ENCODE peak calls at places on chromosome 10, in ten cellular contexts. R is tibial artery, K is heart left ventricle, Q is D721Med, G is OCI-LY7, P is Caco-2, F is fibroblast of lung, L is HFF-Myc, U is fibroblast of pulmonary artery, D is ovary. T is an unnamed sample.
A peak's percentile ranks its signal among the peaks of the same experiment; 100 is the strongest.

GRCh38 chr10:36475746-36476145 is 649.7 kb upstream of the ANKRD30A start:
- DNase-seq in K (no peak), L (no peak), F (no peak), U (no peak), P (no peak), D (no peak), Q (no peak), G (no peak), R (no peak), T (no peak)

GRCh38 chr10:101961591-101962498 is 94.1 kb downstream of the ARMH3 start:
- DNase-seq in K (peak; percentile 57), R (peak; percentile 76), F (peak; percentile 41), U (peak; percentile 65), D (no peak), G (no peak), Q (no peak), L (no peak), P (no peak), T (no peak)

GRCh38 chr10:31374146-31374696 is 55.2 kb downstream of the ZEB1 start:
- DNase-seq in F (peak; percentile 43), D (no peak), U (peak; percentile 26), R (no peak), Q (no peak), K (no peak), L (no peak), G (no peak), P (no peak), T (no peak)

GRCh38 chr10:50224330-50224952 is 26.9 kb downstream of the ASAH2 start:
- DNase-seq in Q (no peak), U (peak; percentile 70), L (peak; percentile 56), R (no peak), F (peak; percentile 55), P (peak; percentile 71), K (peak; percentile 6), G (peak; percentile 68), D (no peak), T (peak; percentile 52)

GRCh38 chr10:5620223-5620721 is 46.1 kb downstream of the ASB13 start:
- DNase-seq in G (no peak), R (peak; percentile 89), K (no peak), Q (no peak), P (no peak), L (no peak), U (no peak), D (peak; percentile 78), F (peak; percentile 14), T (no peak)

GRCh38 chr10:49324711-49325110 is 25.7 kb downstream of the C10orf71 start:
- DNase-seq in Q (no peak), R (no peak), P (peak; percentile 24), L (no peak), U (no peak), F (no peak), G (no peak), D (no peak), K (no peak), T (no peak)

GRCh38 chr10:31650010-31650409 is 278.6 kb downstream of the ARHGAP12 start:
- DNase-seq in L (peak; percentile 76), U (peak; percentile 91), P (no peak), F (peak; percentile 94), K (peak; percentile 87), D (peak; percentile 67), Q (no peak), G (no peak), R (peak; percentile 95), T (peak; percentile 18)

GRCh38 chr10:16795410-16796073 is 21.7 kb downstream of the RSU1 start:
- DNase-seq in G (no peak), P (no peak), F (no peak), Q (no peak), L (no peak), R (no peak), K (no peak), U (no peak), D (no peak), T (no peak)

GRCh38 chr10:110356628-110357245 is 52.0 kb upstream of the SMNDC1 start:
- DNase-seq in P (no peak), L (no peak), R (no peak), U (peak; percentile 76), G (peak; percentile 98), D (peak; percentile 32), Q (no peak), K (peak; percentile 55), F (peak; percentile 94), T (peak; percentile 61)

GRCh38 chr10:35887686-35888085 is 245.6 kb upstream of the FZD8 start:
- DNase-seq in U (no peak), D (no peak), F (no peak), G (no peak), R (no peak), Q (no peak), L (no peak), P (no peak), K (no peak), T (no peak)

GRCh38 chr10:114925675-114926204 is 12.3 kb upstream of the TRUB1 start:
- DNase-seq in F (peak; percentile 88), L (no peak), P (no peak), U (peak; percentile 44), K (no peak), D (no peak), R (no peak), Q (no peak), G (no peak), T (peak; percentile 19)

GRCh38 chr10:10911471-10911921 is 106.2 kb upstream of the CELF2 start:
- DNase-seq in D (peak; percentile 64), P (peak; percentile 55), K (peak; percentile 51), F (peak; percentile 97), L (peak; percentile 38), Q (no peak), R (peak; percentile 84), U (peak; percentile 94), G (no peak), T (peak; percentile 22)

GRCh38 chr10:86244995-86245394 is 121.6 kb downstream of the GRID1 start:
- DNase-seq in K (no peak), L (no peak), P (no peak), U (no peak), R (no peak), F (no peak), G (no peak), Q (no peak), D (no peak), T (no peak)

GRCh38 chr10:12766222-12766621 is 235.3 kb downstream of the CCDC3 start:
- DNase-seq in K (no peak), D (no peak), G (no peak), L (no peak), P (no peak), R (no peak), Q (no peak), U (no peak), F (no peak), T (no peak)

GRCh38 chr10:12510566-12510965 is 161.2 kb downstream of the CAMK1D start:
- DNase-seq in R (no peak), F (peak; percentile 73), P (no peak), G (no peak), L (no peak), U (no peak), Q (no peak), K (no peak), D (no peak), T (no peak)

GRCh38 chr10:92081641-92082040 is 158.1 kb downstream of the BTAF1 start:
- DNase-seq in R (no peak), K (no peak), P (no peak), F (no peak), Q (no peak), G (no peak), D (no peak), L (no peak), U (no peak), T (no peak)

GRCh38 chr10:106515206-106515790 is 649.2 kb downstream of the SORCS1 start:
- DNase-seq in G (no peak), L (no peak), P (no peak), F (peak; percentile 43), U (no peak), K (no peak), D (no peak), R (no peak), Q (no peak), T (no peak)

GRCh38 chr10:48291190-48291589 is 15.3 kb upstream of the MAPK8 start:
- DNase-seq in P (no peak), U (no peak), R (no peak), F (no peak), K (no peak), G (no peak), D (no peak), Q (no peak), L (no peak), T (peak; percentile 25)

GRCh38 chr10:88979153-88979562 is 11.4 kb upstream of the FAS start:
- DNase-seq in D (peak; percentile 56), U (peak; percentile 84), K (no peak), G (no peak), P (no peak), F (peak; percentile 98), L (no peak), Q (no peak), R (peak; percentile 80), T (no peak)

DNA sequence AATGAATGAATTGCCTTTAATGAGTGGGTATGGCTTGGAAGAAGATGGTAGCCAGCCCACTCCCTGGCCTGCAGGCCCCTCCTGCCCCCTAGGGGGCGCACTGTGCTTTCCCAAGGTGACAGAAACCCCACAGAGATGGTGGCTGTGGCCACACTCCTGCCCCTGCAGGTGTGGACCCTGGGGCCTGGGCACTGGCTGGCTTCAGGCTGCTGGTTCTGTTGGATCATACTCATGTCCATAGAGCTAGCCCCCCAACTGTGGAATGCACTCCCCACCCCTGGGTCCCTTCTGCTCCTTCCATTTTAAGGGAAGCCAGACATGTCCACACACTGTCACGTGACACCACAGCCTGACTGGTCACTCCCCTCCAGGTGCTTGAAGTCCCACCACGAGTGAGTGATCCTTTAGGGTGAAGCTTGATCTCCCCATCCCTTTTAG is 44.8 kb downstream of the ZCCHC24 start:
- DNase-seq in R (no peak), Q (peak; percentile 55), L (no peak), F (no peak), K (no peak), D (peak; percentile 71), U (no peak), G (peak; percentile 51), P (peak; percentile 74), T (peak; percentile 70)
- TF ChIP-seq CTCF in R (peak; percentile 45), Q (peak; percentile 63), L (peak; percentile 86), F (peak; percentile 70), K (peak; percentile 46), D (peak; percentile 39), U (peak; percentile 86), G (peak; percentile 89), P (peak; percentile 75), T (peak; percentile 67)

GRCh38 chr10:111756541-111757061 is 427.0 kb downstream of the GPAM start:
- DNase-seq in Q (no peak), L (no peak), D (no peak), R (peak; percentile 65), U (no peak), K (no peak), F (peak; percentile 0), P (peak; percentile 68), G (peak; percentile 50), T (peak; percentile 50)
- TF ChIP-seq CTCF in Q (peak; percentile 67), L (peak; percentile 10), D (no peak), R (peak; percentile 52), U (no peak), K (peak; percentile 44), F (no peak), P (peak; percentile 78), G (peak; percentile 73), T (no peak)

GRCh38 chr10:72133517-72133916 is 45.2 kb upstream of the SPOCK2 start:
- DNase-seq in K (no peak), G (no peak), U (peak; percentile 48), P (no peak), R (no peak), D (no peak), F (peak; percentile 82), Q (no peak), L (no peak), T (no peak)
- TF ChIP-seq CTCF in K (no peak), G (no peak), U (no peak), P (no peak), R (no peak), D (no peak), F (no peak), Q (no peak), L (no peak), T (no peak)

GRCh38 chr10:33421789-33422188 is 87.3 kb upstream of the NRP1 start:
- DNase-seq in K (no peak), D (no peak), Q (no peak), R (peak; percentile 70), L (no peak), F (peak; percentile 97), P (no peak), G (no peak), U (peak; percentile 92), T (no peak)
- TF ChIP-seq CTCF in K (no peak), D (no peak), Q (no peak), R (no peak), L (no peak), F (no peak), P (no peak), G (no peak), U (no peak), T (no peak)